ENCODE peak calls at places on chromosome 11, in four cellular contexts. I is activated CD8-positive, alpha-beta memory T cell treated with anti-CD3 and anti-CD28 coated beads for 48 hours; F is amygdala; D is ACHN. C is an unnamed sample.
A peak's percentile ranks its signal among the peaks of the same experiment; 100 is the strongest.

GRCh38 chr11:2801711-2802388 is 83.7 kb downstream of the CDKN1C start:
- DNase-seq in D (no peak), F (no peak), I (no peak), C (no peak)

GRCh38 chr11:35962373-35963138 is 18.7 kb downstream of the LDLRAD3 start:
- DNase-seq in D (no peak), F (no peak), I (no peak), C (no peak)

GRCh38 chr11:337711-338110 is 17.1 kb upstream of the IFITM3 start:
- DNase-seq in D (no peak), I (no peak), F (no peak), C (no peak)

GRCh38 chr11:65618763-65619162 is 3.2 kb downstream of the PCNX3 start:
- DNase-seq in I (no peak), D (no peak), F (no peak), C (no peak)

GRCh38 chr11:32279672-32280071 is 155.7 kb downstream of the WT1 start:
- DNase-seq in I (no peak), D (no peak), F (no peak), C (no peak)

GRCh38 chr11:27699242-27699925 is 871 bp downstream of the BDNF start:
- DNase-seq in D (peak; percentile 54), I (no peak), F (no peak), C (no peak)

GRCh38 chr11:76807206-76807875 is 24.2 kb downstream of the TSKU start:
- DNase-seq in I (no peak), D (peak; percentile 52), F (peak; percentile 25), C (peak; percentile 73)

GRCh38 chr11:116838321-116839084 is 1.1 kb upstream of the APOA1 start:
- DNase-seq in I (no peak), D (no peak), F (no peak), C (no peak)

GRCh38 chr11:64801591-64802369 is 1.2 kb downstream of the MAP4K2 start:
- DNase-seq in F (no peak), I (no peak), D (no peak), C (no peak)

GRCh38 chr11:103529217-103529684 is 420.0 kb downstream of the DYNC2H1 start:
- DNase-seq in F (no peak), D (peak; percentile 87), I (no peak), C (peak; percentile 64)

GRCh38 chr11:131889146-131889577 is 518.7 kb downstream of the NTM start:
- DNase-seq in I (no peak), F (no peak), D (peak; percentile 33), C (peak; percentile 63)

GRCh38 chr11:119409731-119410130 is 13.2 kb downstream of the THY1 start:
- DNase-seq in I (no peak), F (no peak), D (no peak), C (peak; percentile 71)

GRCh38 chr11:111743700-111744099 is 22.5 kb downstream of the PPP2R1B start:
- DNase-seq in D (no peak), I (no peak), F (no peak), C (no peak)

GRCh38 chr11:40877256-40877655 is 582.2 kb downstream of the LRRC4C start:
- DNase-seq in I (no peak), F (no peak), D (no peak), C (no peak)